ENCODE peak calls at places on chromosome 4, in seven cellular contexts. One of them, this sample, is unnamed.

GRCh38 chr4:38313175-38313574 is 350.8 kb upstream of the KLF3 start:
- DNase-seq in glutamatergic neuron: no peak
- DNase-seq in caudate nucleus: no peak
- DNase-seq in NCI-H1694 treated with DMSO at 0.1 percent for 48 hours: no peak
- DNase-seq in G401: no peak
- DNase-seq in cardiac muscle cell: no peak
- DNase-seq in KG1: no peak
- DNase-seq in this sample: no peak

GRCh38 chr4:8081621-8082516 is 76.7 kb downstream of the ABLIM2 start:
- DNase-seq in cardiac muscle cell: no peak
- DNase-seq in KG1: no peak
- DNase-seq in caudate nucleus: no peak
- DNase-seq in NCI-H1694 treated with DMSO at 0.1 percent for 48 hours: no peak
- DNase-seq in glutamatergic neuron: no peak
- DNase-seq in G401: no peak
- DNase-seq in this sample: no peak

GRCh38 chr4:17336524-17336941 is 175.4 kb downstream of the QDPR start:
- DNase-seq in cardiac muscle cell: peak; percentile 52
- DNase-seq in G401: no peak
- DNase-seq in NCI-H1694 treated with DMSO at 0.1 percent for 48 hours: no peak
- DNase-seq in glutamatergic neuron: no peak
- DNase-seq in KG1: no peak
- DNase-seq in caudate nucleus: no peak
- DNase-seq in this sample: no peak

GRCh38 chr4:141580523-141580922 is 55.9 kb upstream of the IL15 start:
- DNase-seq in KG1: no peak
- DNase-seq in NCI-H1694 treated with DMSO at 0.1 percent for 48 hours: no peak
- DNase-seq in G401: no peak
- DNase-seq in caudate nucleus: no peak
- DNase-seq in cardiac muscle cell: no peak
- DNase-seq in glutamatergic neuron: no peak
- DNase-seq in this sample: no peak

GRCh38 chr4:57220734-57221133 is 110.5 kb upstream of the IGFBP7 start:
- DNase-seq in KG1: no peak
- DNase-seq in G401: no peak
- DNase-seq in caudate nucleus: no peak
- DNase-seq in NCI-H1694 treated with DMSO at 0.1 percent for 48 hours: no peak
- DNase-seq in cardiac muscle cell: no peak
- DNase-seq in glutamatergic neuron: no peak
- DNase-seq in this sample: no peak

GRCh38 chr4:150514709-150515108 is 67.2 kb upstream of the MAB21L2 start:
- DNase-seq in G401: no peak
- DNase-seq in NCI-H1694 treated with DMSO at 0.1 percent for 48 hours: no peak
- DNase-seq in cardiac muscle cell: no peak
- DNase-seq in caudate nucleus: no peak
- DNase-seq in glutamatergic neuron: no peak
- DNase-seq in KG1: no peak
- DNase-seq in this sample: no peak

GRCh38 chr4:141329174-141329569 is 108.5 kb downstream of the ZNF330 start:
- DNase-seq in KG1: no peak
- DNase-seq in cardiac muscle cell: peak; percentile 54
- DNase-seq in G401: no peak
- DNase-seq in NCI-H1694 treated with DMSO at 0.1 percent for 48 hours: no peak
- DNase-seq in glutamatergic neuron: no peak
- DNase-seq in caudate nucleus: no peak
- DNase-seq in this sample: no peak

GRCh38 chr4:183989471-183989870 is 84.4 kb downstream of the STOX2 start:
- DNase-seq in NCI-H1694 treated with DMSO at 0.1 percent for 48 hours: no peak
- DNase-seq in KG1: no peak
- DNase-seq in glutamatergic neuron: no peak
- DNase-seq in cardiac muscle cell: peak; percentile 85
- DNase-seq in caudate nucleus: no peak
- DNase-seq in G401: no peak
- DNase-seq in this sample: no peak

GRCh38 chr4:28386776-28387175 is 1526.1 kb downstream of the STIM2 start:
- DNase-seq in G401: no peak
- DNase-seq in glutamatergic neuron: no peak
- DNase-seq in caudate nucleus: no peak
- DNase-seq in cardiac muscle cell: no peak
- DNase-seq in NCI-H1694 treated with DMSO at 0.1 percent for 48 hours: no peak
- DNase-seq in KG1: no peak
- DNase-seq in this sample: no peak

GRCh38 chr4:95715830-95716229 is 124.1 kb upstream of the PDHA2 start:
- DNase-seq in G401: no peak
- DNase-seq in cardiac muscle cell: no peak
- DNase-seq in caudate nucleus: no peak
- DNase-seq in NCI-H1694 treated with DMSO at 0.1 percent for 48 hours: no peak
- DNase-seq in glutamatergic neuron: no peak
- DNase-seq in KG1: no peak
- DNase-seq in this sample: no peak

GRCh38 chr4:4730214-4730613 is 129.3 kb upstream of the MSX1 start:
- DNase-seq in G401: no peak
- DNase-seq in glutamatergic neuron: no peak
- DNase-seq in caudate nucleus: no peak
- DNase-seq in KG1: no peak
- DNase-seq in cardiac muscle cell: no peak
- DNase-seq in NCI-H1694 treated with DMSO at 0.1 percent for 48 hours: no peak
- DNase-seq in this sample: no peak

GRCh38 chr4:120801171-120801758 is 121.3 kb downstream of the PRDM5 start:
- DNase-seq in KG1: no peak
- DNase-seq in caudate nucleus: no peak
- DNase-seq in G401: peak; percentile 1
- DNase-seq in NCI-H1694 treated with DMSO at 0.1 percent for 48 hours: no peak
- DNase-seq in glutamatergic neuron: no peak
- DNase-seq in cardiac muscle cell: peak; percentile 69
- DNase-seq in this sample: no peak

GRCh38 chr4:113636877-113637276 is 124.7 kb downstream of the CAMK2D start:
- DNase-seq in KG1: peak; percentile 62
- DNase-seq in glutamatergic neuron: no peak
- DNase-seq in cardiac muscle cell: peak; percentile 78
- DNase-seq in NCI-H1694 treated with DMSO at 0.1 percent for 48 hours: no peak
- DNase-seq in caudate nucleus: no peak
- DNase-seq in G401: no peak
- DNase-seq in this sample: no peak

GRCh38 chr4:100681289-100681688 is 163.5 kb upstream of the EMCN start:
- DNase-seq in G401: no peak
- DNase-seq in cardiac muscle cell: no peak
- DNase-seq in KG1: no peak
- DNase-seq in glutamatergic neuron: no peak
- DNase-seq in NCI-H1694 treated with DMSO at 0.1 percent for 48 hours: no peak
- DNase-seq in caudate nucleus: no peak
- DNase-seq in this sample: no peak

GRCh38 chr4:74311696-74312313 is 3.5 kb downstream of the EPGN start:
- DNase-seq in glutamatergic neuron: no peak
- DNase-seq in cardiac muscle cell: peak; percentile 82
- DNase-seq in KG1: peak; percentile 48
- DNase-seq in G401: peak; percentile 55
- DNase-seq in NCI-H1694 treated with DMSO at 0.1 percent for 48 hours: peak; percentile 30
- DNase-seq in caudate nucleus: no peak
- DNase-seq in this sample: peak; percentile 60

GRCh38 chr4:73855406-73855805 is 2.3 kb downstream of the PF4V1 start:
- DNase-seq in glutamatergic neuron: no peak
- DNase-seq in G401: no peak
- DNase-seq in cardiac muscle cell: no peak
- DNase-seq in caudate nucleus: no peak
- DNase-seq in NCI-H1694 treated with DMSO at 0.1 percent for 48 hours: no peak
- DNase-seq in KG1: no peak
- DNase-seq in this sample: no peak

GRCh38 chr4:111400736-111401135 is 744.5 kb upstream of the FAM241A start:
- DNase-seq in G401: peak; percentile 32
- DNase-seq in glutamatergic neuron: no peak
- DNase-seq in caudate nucleus: no peak
- DNase-seq in KG1: no peak
- DNase-seq in NCI-H1694 treated with DMSO at 0.1 percent for 48 hours: peak; percentile 90
- DNase-seq in cardiac muscle cell: peak; percentile 62
- DNase-seq in this sample: peak; percentile 25

GRCh38 chr4:73348185-73348584 is 55.9 kb upstream of the ALB start:
- DNase-seq in glutamatergic neuron: no peak
- DNase-seq in G401: no peak
- DNase-seq in cardiac muscle cell: no peak
- DNase-seq in caudate nucleus: no peak
- DNase-seq in KG1: no peak
- DNase-seq in NCI-H1694 treated with DMSO at 0.1 percent for 48 hours: no peak
- DNase-seq in this sample: no peak

GRCh38 chr4:186719925-186720694 is 3.5 kb downstream of the FAT1 start:
- DNase-seq in caudate nucleus: no peak
- DNase-seq in cardiac muscle cell: peak; percentile 70
- DNase-seq in KG1: no peak
- DNase-seq in G401: peak; percentile 28
- DNase-seq in glutamatergic neuron: no peak
- DNase-seq in NCI-H1694 treated with DMSO at 0.1 percent for 48 hours: no peak
- DNase-seq in this sample: peak; percentile 54

GRCh38 chr4:26987191-26987590 is 126.5 kb downstream of the STIM2 start:
- DNase-seq in KG1: no peak
- DNase-seq in NCI-H1694 treated with DMSO at 0.1 percent for 48 hours: no peak
- DNase-seq in glutamatergic neuron: no peak
- DNase-seq in cardiac muscle cell: no peak
- DNase-seq in caudate nucleus: no peak
- DNase-seq in G401: no peak
- DNase-seq in this sample: no peak